ENCODE peak calls at places on chromosomes 2 and 18, in four cellular contexts. Z is GM13976, K is GM20000, B is OCI-LY7. U is an unnamed sample.

GRCh38 chr2:144796956-144797355 is 277.0 kb upstream of the ZEB2 start:
- DNase-seq in B (no peak), K (no peak), Z (no peak), U (no peak)

GRCh38 chr2:182618672-182619079 is 97.4 kb upstream of the DNAJC10 start:
- DNase-seq in B (no peak), K (no peak), Z (no peak), U (no peak)

GRCh38 chr2:227163445-227163997 is 484 bp downstream of the COL4A4 start:
- DNase-seq in K (peak), B (peak), Z (peak), U (peak)

GRCh38 chr2:168821577-168821976 is 19.1 kb downstream of the NOSTRIN start:
- DNase-seq in K (no peak), B (no peak), Z (no peak), U (no peak)

GRCh38 chr2:59594671-59595222 is 958.7 kb downstream of the BCL11A start:
- DNase-seq in Z (no peak), B (no peak), K (peak), U (no peak)

GRCh38 chr2:176117823-176118376 is 1.3 kb downstream of the HOXD10 start:
- DNase-seq in B (no peak), Z (no peak), K (no peak), U (no peak)

GRCh38 chr2:181581534-181581933 is 75.4 kb downstream of the CERKL start:
- DNase-seq in Z (no peak), B (no peak), K (no peak), U (no peak)

GRCh38 chr18:60684843-60685513 is 312.4 kb upstream of the MC4R start:
- DNase-seq in K (no peak), Z (peak), B (peak), U (no peak)

GRCh38 chr2:40371525-40372277 is 80.2 kb downstream of the SLC8A1 start:
- DNase-seq in B (no peak), K (no peak), Z (no peak), U (no peak)

GRCh38 chr2:219219113-219219696 is 447 bp upstream of the ABCB6 start:
- DNase-seq in K (no peak), B (no peak), Z (no peak), U (no peak)

GRCh38 chr2:25567406-25567805 is 106.0 kb downstream of the DTNB start:
- DNase-seq in K (peak), Z (peak), B (peak), U (peak)
- TF ChIP-seq CTCF in K (no peak), Z (peak), B (peak), U (peak)

GRCh38 chr2:10817413-10817812 is 4.8 kb upstream of the PDIA6 start:
- DNase-seq in B (no peak), Z (no peak), K (no peak), U (no peak)
- TF ChIP-seq CTCF in B (peak), Z (peak), K (no peak), U (no peak)

GRCh38 chr2:231037731-231038482 is 584 bp downstream of the C2orf72 start:
- DNase-seq in K (peak), Z (peak), B (no peak), U (peak)
- TF ChIP-seq CTCF in K (no peak), Z (peak), B (no peak), U (peak)

DNA sequence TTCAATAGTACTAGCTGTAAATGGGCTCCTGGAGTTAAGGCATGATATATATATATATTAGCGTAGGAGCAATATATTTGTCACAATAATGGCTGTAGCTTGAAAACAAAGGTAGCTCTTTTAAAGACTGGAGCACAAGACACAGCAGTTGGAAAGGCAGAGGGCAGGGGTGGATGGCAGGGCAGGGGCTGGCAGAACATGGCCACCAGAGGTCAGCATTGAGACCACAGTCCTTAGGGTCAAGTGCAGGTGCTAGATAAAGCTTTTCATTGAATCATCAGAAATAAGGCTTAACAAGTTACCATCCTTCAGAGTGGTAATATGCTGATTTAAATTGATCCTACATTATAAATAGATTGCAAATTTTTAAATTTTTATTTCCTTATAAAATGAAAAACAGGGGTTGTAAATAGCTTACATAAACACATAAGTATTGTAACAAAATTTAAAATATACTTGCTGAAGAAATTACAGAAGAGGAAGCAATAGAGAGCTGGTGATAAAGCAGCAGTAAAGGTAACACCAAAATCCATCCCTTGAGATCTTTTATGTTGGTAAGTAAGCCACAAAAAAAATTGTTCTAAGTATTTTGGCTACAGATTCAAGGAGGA is 161.2 kb upstream of the PIEZO2 start:
- DNase-seq in K (peak), Z (peak), B (peak), U (peak)
- TF ChIP-seq CTCF in K (peak), Z (peak), B (peak), U (peak)

GRCh38 chr2:13522917-13523821 is 806.4 kb downstream of the TRIB2 start:
- DNase-seq in K (peak), Z (peak), B (no peak), U (peak)
- TF ChIP-seq CTCF in K (no peak), Z (no peak), B (no peak), U (peak)

GRCh38 chr2:85148190-85148589 is 15.0 kb downstream of the TCF7L1 start:
- DNase-seq in K (no peak), Z (no peak), B (no peak), U (no peak)
- TF ChIP-seq CTCF in K (no peak), Z (no peak), B (no peak), U (no peak)

GRCh38 chr2:88714667-88715066 is 23.2 kb downstream of the RPIA start:
- DNase-seq in B (no peak), K (no peak), Z (no peak), U (no peak)

GRCh38 chr2:88711897-88712296 is 20.4 kb downstream of the RPIA start:
- DNase-seq in Z (no peak), K (no peak), B (no peak), U (no peak)

GRCh38 chr2:88709117-88709739 is 17.8 kb downstream of the RPIA start:
- DNase-seq in Z (no peak), B (no peak), K (no peak), U (no peak)

GRCh38 chr2:88711331-88711730 is 19.9 kb downstream of the RPIA start:
- DNase-seq in B (no peak), K (no peak), Z (no peak), U (no peak)

GRCh38 chr2:88713408-88713807 is 21.9 kb downstream of the RPIA start:
- DNase-seq in Z (no peak), B (no peak), K (no peak), U (no peak)
- TF ChIP-seq CTCF in Z (no peak), B (no peak), K (no peak), U (no peak)

GRCh38 chr2:164934790-164935466 is 20.4 kb downstream of the SLC38A11 start:
- DNase-seq in Z (no peak), K (no peak), B (no peak), U (no peak)
- TF ChIP-seq CTCF in Z (no peak), K (no peak), B (no peak), U (no peak)

DNA sequence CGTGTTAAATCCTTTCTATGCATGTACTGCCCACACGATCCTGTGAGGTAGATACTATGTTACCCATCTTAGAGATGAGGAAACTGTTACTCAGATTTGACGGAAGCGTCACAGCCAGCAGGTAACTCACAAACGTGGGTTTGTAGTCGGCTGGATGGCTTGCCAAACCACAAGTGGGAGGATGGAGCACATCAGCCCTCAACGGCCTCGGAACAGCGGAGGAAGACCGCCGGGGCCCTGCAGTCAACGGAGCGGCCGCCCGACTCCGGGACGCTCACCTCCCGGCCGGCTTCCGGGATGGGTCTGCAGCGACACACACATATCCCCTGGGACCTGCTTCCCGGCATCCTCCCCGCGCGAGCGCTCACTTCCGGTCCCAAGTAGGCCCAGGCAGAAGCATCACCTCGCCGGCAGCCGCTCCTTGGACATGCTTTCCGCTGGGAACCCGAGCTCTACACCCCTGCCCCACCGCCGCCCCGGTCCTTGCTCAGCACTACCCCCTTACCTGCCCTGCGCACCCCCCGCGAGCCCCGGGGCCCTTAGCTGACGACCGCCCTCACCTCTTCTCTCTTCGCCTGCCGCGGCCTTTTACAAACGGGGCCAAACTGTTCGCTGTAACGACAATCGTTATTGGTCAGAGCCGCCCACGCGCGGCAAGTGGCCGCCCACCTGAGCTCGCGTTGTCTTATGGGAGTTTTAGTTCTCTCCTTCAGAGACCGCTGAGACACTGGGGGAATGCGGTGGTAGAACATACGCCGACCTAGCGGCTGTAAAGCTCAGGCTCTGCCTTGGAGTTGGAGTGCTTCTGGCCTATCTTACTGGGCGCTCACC is at the start of gene C2orf42:
- DNase-seq in Z (peak), K (peak), B (peak), U (peak)
- TF ChIP-seq CTCF in Z (no peak), K (peak), B (no peak), U (peak)